ENCODE peak calls at places on chromosomes 6 and 20, in ten cellular contexts. P is coronary artery, I is mesothelial cell of epicardium, X is keratinocyte, A is fibroblast of villous mesenchyme, E is GM13977, K is A549, Z is H9, N is endothelial cell, R is stomach. L is an unnamed sample.
A peak's percentile ranks its signal among the peaks of the same experiment; 100 is the strongest.

GRCh38 chr20:24662756-24663399 is 193.4 kb downstream of the SYNDIG1 start:
- DNase-seq in P (no peak), I (no peak), X (no peak), A (peak; percentile 15), E (no peak), K (no peak), Z (no peak), N (no peak), R (no peak), L (no peak)

GRCh38 chr20:25018425-25018824 is 25.9 kb upstream of the APMAP start:
- DNase-seq in P (no peak), I (no peak), X (no peak), A (no peak), E (no peak), K (no peak), Z (no peak), N (no peak), R (peak; percentile 45), L (no peak)

GRCh38 chr6:134720353-134721094 is 229.4 kb downstream of the ALDH8A1 start:
- DNase-seq in P (no peak), I (no peak), X (no peak), A (no peak), E (no peak), K (no peak), Z (no peak), N (peak; percentile 14), R (no peak), L (no peak)

GRCh38 chr6:134982161-134982560 is 32.3 kb upstream of the ALDH8A1 start:
- DNase-seq in P (no peak), I (no peak), X (no peak), A (no peak), E (no peak), K (no peak), Z (no peak), N (no peak), R (no peak), L (no peak)

GRCh38 chr6:139376604-139377218 is 2.3 kb upstream of the CITED2 start:
- DNase-seq in P (no peak), I (no peak), X (no peak), A (peak; percentile 69), E (no peak), K (peak; percentile 8), Z (no peak), N (no peak), R (peak; percentile 82), L (no peak)

GRCh38 chr6:81886157-81886556 is 133.7 kb upstream of the TENT5A start:
- DNase-seq in P (no peak), I (no peak), X (no peak), A (no peak), E (no peak), K (no peak), Z (no peak), N (no peak), R (no peak), L (no peak)

GRCh38 chr6:69791065-69791471 is 5.7 kb downstream of the LMBRD1 start:
- DNase-seq in P (no peak), I (no peak), X (no peak), A (no peak), E (no peak), K (no peak), Z (no peak), N (no peak), R (no peak), L (no peak)

GRCh38 chr20:59864726-59865125 is 68.7 kb downstream of the SYCP2 start:
- DNase-seq in P (no peak), I (no peak), X (no peak), A (peak; percentile 1), E (no peak), K (no peak), Z (no peak), N (no peak), R (no peak), L (no peak)

GRCh38 chr20:650954-651353 is 2.0 kb downstream of the SRXN1 start:
- DNase-seq in P (no peak), I (no peak), X (no peak), A (no peak), E (no peak), K (no peak), Z (no peak), N (no peak), R (no peak), L (no peak)

DNA sequence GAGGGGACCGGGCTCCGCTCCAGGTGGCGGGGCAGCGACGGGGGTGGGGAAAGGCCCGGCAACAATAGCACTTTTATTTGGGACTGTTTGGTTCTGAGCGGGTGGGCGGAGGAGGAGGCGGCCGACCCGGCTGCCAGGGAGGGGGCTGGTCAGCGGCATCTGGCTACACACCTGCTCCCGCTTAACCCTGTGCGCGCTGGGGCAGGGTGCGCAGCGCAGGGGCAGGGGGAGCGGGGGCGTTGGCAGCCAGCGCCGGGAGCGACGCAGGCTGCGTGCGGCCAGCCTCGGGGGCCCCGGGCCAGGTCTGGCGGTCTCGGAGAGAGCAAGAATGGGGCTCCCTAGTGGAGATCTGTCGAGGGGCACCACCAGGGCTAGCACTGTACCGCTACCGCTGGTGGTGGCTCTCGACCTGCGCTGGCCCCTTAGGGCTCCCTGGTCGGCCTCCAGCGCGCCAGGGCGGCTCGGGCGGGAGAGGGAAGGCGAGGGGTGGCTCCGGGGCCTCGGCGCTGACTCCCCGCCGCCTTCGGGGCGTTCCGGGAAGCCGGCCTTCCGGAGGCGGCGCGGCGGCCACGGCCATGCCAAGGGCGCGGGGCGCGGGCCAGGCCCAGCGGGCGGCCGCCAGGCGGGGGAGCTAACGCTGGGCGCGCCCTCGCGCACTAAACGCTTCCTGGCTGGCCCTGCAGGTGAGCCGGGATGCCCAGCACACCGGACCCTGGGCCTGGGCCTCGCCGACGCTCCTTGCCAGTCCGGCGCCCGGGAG is 92.4 kb downstream of the NCR2 start:
- DNase-seq in P (no peak), I (no peak), X (no peak), A (no peak), E (peak; percentile 56), K (no peak), Z (peak; percentile 82), N (peak; percentile 23), R (peak; percentile 89), L (no peak)
- TF ChIP-seq CTCF in P (no peak), I (peak; percentile 12), X (no peak), A (no peak), E (peak; percentile 20), K (no peak), Z (no peak), N (no peak), R (peak; percentile 45), L (peak; percentile 7)

DNA sequence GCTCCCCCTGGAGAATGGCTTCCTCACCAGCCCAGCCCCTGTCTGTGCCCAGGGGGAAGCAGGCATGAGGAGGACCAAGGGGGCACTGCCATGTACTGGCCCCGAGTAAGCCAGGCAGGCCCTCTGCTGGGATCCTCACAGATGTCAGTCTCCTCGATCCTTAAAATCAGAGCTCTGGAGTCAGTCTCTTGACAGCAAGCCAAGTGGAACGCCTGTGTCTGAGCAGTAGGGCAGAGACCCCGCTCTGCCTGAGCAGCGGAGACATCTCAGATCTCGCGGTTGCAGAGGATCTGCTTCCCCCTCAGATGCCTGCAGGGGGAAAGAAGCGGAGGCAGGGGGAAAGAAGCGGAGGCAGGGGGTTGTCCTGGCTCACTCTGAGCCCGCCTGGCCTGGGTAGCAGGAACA is 92.6 kb downstream of the SNX5 start:
- DNase-seq in P (no peak), I (no peak), X (no peak), A (no peak), E (no peak), K (no peak), Z (peak; percentile 66), N (no peak), R (no peak), L (no peak)
- TF ChIP-seq CTCF in P (no peak), I (no peak), X (no peak), A (no peak), E (no peak), K (no peak), Z (peak; percentile 34), N (no peak), R (no peak), L (peak; percentile 23)

GRCh38 chr6:98973571-98973970 is 25.8 kb upstream of the FBXL4 start:
- DNase-seq in P (no peak), I (no peak), X (no peak), A (no peak), E (no peak), K (no peak), Z (no peak), N (no peak), R (no peak), L (no peak)

GRCh38 chr6:98974309-98974708 is 26.6 kb upstream of the FBXL4 start:
- DNase-seq in P (no peak), I (no peak), X (no peak), A (no peak), E (no peak), K (no peak), Z (no peak), N (no peak), R (no peak), L (no peak)

GRCh38 chr6:98971303-98971702 is 23.6 kb upstream of the FBXL4 start:
- DNase-seq in P (no peak), I (no peak), X (no peak), A (no peak), E (no peak), K (no peak), Z (no peak), N (no peak), R (no peak), L (no peak)

GRCh38 chr6:98975331-98975891 is 27.7 kb upstream of the FBXL4 start:
- DNase-seq in P (no peak), I (no peak), X (no peak), A (no peak), E (no peak), K (no peak), Z (no peak), N (no peak), R (no peak), L (no peak)

DNA sequence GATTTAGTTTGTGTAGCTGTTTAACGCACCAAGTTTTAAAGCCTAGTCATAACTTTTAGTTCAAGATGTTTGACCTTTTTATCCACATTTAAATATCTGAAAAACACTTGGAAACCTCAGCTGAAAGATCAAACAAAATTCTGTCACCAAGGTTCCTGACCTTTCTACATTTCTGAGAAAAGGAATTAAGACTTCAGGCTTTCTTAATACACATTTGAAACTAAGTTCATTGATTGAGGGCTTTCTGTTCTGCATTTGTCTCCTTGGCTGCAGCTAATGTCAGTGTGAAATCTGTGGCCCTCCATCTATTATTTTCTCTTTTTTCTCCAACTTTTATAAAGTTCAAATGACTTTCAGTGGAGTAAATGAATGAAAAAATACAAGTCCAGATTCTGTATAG is 22.7 kb upstream of the FBXL4 start:
- DNase-seq in P (no peak), I (no peak), X (no peak), A (no peak), E (no peak), K (no peak), Z (no peak), N (no peak), R (no peak), L (no peak)
- TF ChIP-seq CTCF in P (no peak), I (no peak), X (no peak), A (no peak), E (no peak), K (no peak), Z (no peak), N (no peak), R (no peak), L (no peak)

DNA sequence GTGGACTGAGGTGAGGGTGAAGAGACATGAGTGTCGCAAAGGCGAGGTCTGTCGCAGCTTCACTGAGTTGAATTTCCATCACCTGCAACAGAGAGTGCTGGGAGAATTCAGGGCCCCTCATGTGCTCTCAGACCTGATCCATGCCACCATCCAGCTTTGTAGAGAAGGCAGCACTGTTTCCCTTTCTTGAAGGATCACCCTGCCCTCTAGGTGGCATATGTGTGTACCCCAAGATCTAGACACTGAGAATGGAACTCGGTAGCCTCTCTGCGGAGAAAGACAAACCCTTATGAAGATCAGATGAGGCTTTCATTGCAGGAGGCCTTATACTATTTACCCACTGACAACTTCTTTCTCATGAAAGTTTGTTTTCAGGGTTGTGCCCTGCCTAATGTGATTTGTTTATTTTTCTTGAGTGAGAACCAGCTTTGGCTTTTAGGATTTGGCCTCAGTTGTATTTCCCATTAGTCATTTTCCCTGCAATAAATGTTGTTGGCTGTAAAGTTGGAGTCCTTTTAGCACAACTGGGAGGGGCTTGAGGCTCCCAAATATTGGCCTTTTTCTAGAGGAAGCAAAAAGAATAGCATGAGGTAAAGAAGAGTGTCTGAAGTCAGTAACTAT is 811.3 kb downstream of the DHX35 start:
- DNase-seq in P (no peak), I (no peak), X (no peak), A (no peak), E (no peak), K (no peak), Z (no peak), N (no peak), R (no peak), L (no peak)
- TF ChIP-seq CTCF in P (no peak), I (no peak), X (no peak), A (no peak), E (no peak), K (no peak), Z (peak; percentile 17), N (no peak), R (no peak), L (peak; percentile 7)

L was measured in osteocyte.